ENCODE peak calls at places on chromosomes 7 and 10, in seven cellular contexts. X, M, N, P, F, E and Y are unnamed samples.

GRCh38 chr10:58963101-58963534 is 213.3 kb upstream of the PHYHIPL start:
- DNase-seq in X (peak; percentile 21), M (no peak), N (peak; percentile 72), P (peak; percentile 28), F (no peak), E (no peak), Y (no peak)

GRCh38 chr10:24891823-24892222 is 60.6 kb downstream of the PRTFDC1 start:
- DNase-seq in X (peak; percentile 46), M (no peak), N (no peak), P (no peak), F (peak; percentile 91), E (no peak), Y (no peak)

GRCh38 chr10:79386637-79387465 is 39.6 kb downstream of the PPIF start:
- DNase-seq in X (no peak), M (peak; percentile 45), N (no peak), P (no peak), F (no peak), E (peak; percentile 38), Y (peak; percentile 11)

GRCh38 chr7:128404826-128405344 is 4.9 kb downstream of the IMPDH1 start:
- DNase-seq in X (no peak), M (no peak), N (no peak), P (no peak), F (peak; percentile 30), E (no peak), Y (no peak)

GRCh38 chr7:32680259-32681173 is 185.2 kb downstream of the AVL9 start:
- DNase-seq in X (no peak), M (no peak), N (no peak), P (peak; percentile 12), F (peak; percentile 89), E (peak; percentile 61), Y (no peak)

GRCh38 chr7:116277070-116277469 is 66.7 kb downstream of the TES start:
- DNase-seq in X (no peak), M (no peak), N (no peak), P (no peak), F (no peak), E (no peak), Y (no peak)

GRCh38 chr10:70381491-70382421 is 669 bp downstream of the LRRC20 start:
- DNase-seq in X (peak; percentile 25), M (peak; percentile 44), N (peak; percentile 76), P (peak; percentile 49), F (peak; percentile 39), E (no peak), Y (peak; percentile 68)

GRCh38 chr10:90969148-90969547 is 48.3 kb upstream of the ANKRD1 start:
- DNase-seq in X (no peak), M (no peak), N (no peak), P (no peak), F (peak; percentile 56), E (no peak), Y (no peak)

GRCh38 chr7:32670105-32670504 is 174.8 kb downstream of the AVL9 start:
- DNase-seq in X (peak; percentile 94), M (no peak), N (peak; percentile 7), P (peak; percentile 65), F (peak; percentile 61), E (no peak), Y (no peak)

GRCh38 chr7:105339404-105340316 is 49.1 kb downstream of the SRPK2 start:
- DNase-seq in X (no peak), M (no peak), N (no peak), P (no peak), F (no peak), E (no peak), Y (no peak)

GRCh38 chr10:69646688-69647060 is 16.6 kb downstream of the FAM241B start:
- DNase-seq in X (no peak), M (no peak), N (no peak), P (no peak), F (no peak), E (no peak), Y (no peak)

GRCh38 chr10:115572740-115573455 is 479.7 kb downstream of the ATRNL1 start:
- DNase-seq in X (peak; percentile 13), M (no peak), N (peak; percentile 42), P (peak; percentile 7), F (peak; percentile 0), E (no peak), Y (no peak)

GRCh38 chr7:140643416-140643815 is 2.8 kb upstream of the DENND2A start:
- DNase-seq in X (no peak), M (no peak), N (no peak), P (no peak), F (no peak), E (no peak), Y (no peak)

GRCh38 chr7:7639847-7640220 is 718 bp upstream of the UMAD1 start:
- DNase-seq in X (peak; percentile 29), M (no peak), N (no peak), P (peak; percentile 46), F (no peak), E (no peak), Y (no peak)

GRCh38 chr10:119253433-119254174 is 46.2 kb downstream of the GRK5 start:
- DNase-seq in X (peak; percentile 86), M (peak; percentile 83), N (peak; percentile 40), P (peak; percentile 88), F (peak; percentile 69), E (no peak), Y (peak; percentile 75)

GRCh38 chr10:11629731-11630130 is 18.3 kb upstream of the USP6NL start:
- DNase-seq in X (no peak), M (no peak), N (no peak), P (no peak), F (no peak), E (no peak), Y (no peak)

GRCh38 chr10:11626071-11626470 is 14.6 kb upstream of the USP6NL start:
- DNase-seq in X (no peak), M (no peak), N (no peak), P (no peak), F (no peak), E (no peak), Y (no peak)

GRCh38 chr10:11631291-11631690 is 19.8 kb upstream of the USP6NL start:
- DNase-seq in X (no peak), M (no peak), N (no peak), P (no peak), F (no peak), E (no peak), Y (no peak)

GRCh38 chr10:11636761-11637166 is 25.3 kb upstream of the USP6NL start:
- DNase-seq in X (no peak), M (no peak), N (no peak), P (no peak), F (no peak), E (no peak), Y (no peak)

DNA sequence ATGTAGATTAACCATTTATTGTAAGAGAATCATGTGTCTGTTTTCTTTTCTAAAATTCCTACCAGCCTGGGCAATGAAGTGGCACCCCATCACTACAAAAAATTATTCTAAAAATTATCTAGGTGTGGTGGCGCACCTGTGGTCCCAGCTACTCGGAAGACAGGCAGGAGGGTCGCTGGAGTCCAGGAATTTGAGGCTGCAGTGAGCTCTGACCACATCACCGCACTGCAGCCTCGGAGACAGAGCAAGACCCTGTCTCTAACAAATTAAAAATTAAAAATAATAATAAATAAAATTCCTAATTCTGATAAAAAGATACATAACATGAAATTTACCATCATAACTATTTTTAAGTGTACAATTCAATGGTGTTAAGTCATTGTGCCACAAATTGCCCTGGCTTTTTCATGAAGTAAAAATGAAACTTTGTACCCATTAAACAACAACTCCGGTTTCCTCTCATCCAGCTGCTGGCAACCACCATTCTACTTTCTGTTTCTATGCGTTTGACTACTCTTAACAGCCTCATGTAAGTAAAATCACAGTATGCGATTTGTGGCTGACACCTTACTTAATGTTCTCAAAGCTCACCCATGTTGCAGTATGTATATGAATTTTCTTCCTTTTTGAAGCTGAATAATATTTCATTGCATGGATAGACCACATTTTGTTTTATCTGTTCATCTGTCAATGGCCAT is 20.6 kb upstream of the USP6NL start:
- DNase-seq in X (no peak), M (no peak), N (no peak), P (no peak), F (no peak), E (no peak), Y (no peak)
- H3K4me1 ChIP-seq in X (no peaks in the 10 kb centered on the region), M (no peaks in the 10 kb centered on the region), N (no peaks in the 10 kb centered on the region), P (no peaks in the 10 kb centered on the region), F (no peaks in the 10 kb centered on the region), E (no peaks in the 10 kb centered on the region), Y (no peaks in the 10 kb centered on the region)

GRCh38 chr10:99522511-99523250 is 10.1 kb upstream of the NKX2-3 start:
- DNase-seq in X (no peak), M (no peak), N (peak; percentile 80), P (no peak), F (no peak), E (no peak), Y (no peak)
- TF ChIP-seq CTCF in X (no peak), M (no peak), N (peak; percentile 39), P (no peak), F (no peak), E (no peak), Y (no peak)

GRCh38 chr10:72011468-72011867 is 47.3 kb downstream of the CHST3 start:
- DNase-seq in X (no peak), M (no peak), N (no peak), P (no peak), F (no peak), E (no peak), Y (no peak)
- H3K4me1 ChIP-seq in X (peaks cover 9% of the 10 kb centered on the region), M (peaks cover 33% of the 10 kb centered on the region), N (peaks cover 22% of the 10 kb centered on the region), P (peaks cover 33% of the 10 kb centered on the region), F (peaks cover 34% of the 10 kb centered on the region), E (peaks cover 22% of the 10 kb centered on the region), Y (peaks cover 97% of the 10 kb centered on the region)

DNA sequence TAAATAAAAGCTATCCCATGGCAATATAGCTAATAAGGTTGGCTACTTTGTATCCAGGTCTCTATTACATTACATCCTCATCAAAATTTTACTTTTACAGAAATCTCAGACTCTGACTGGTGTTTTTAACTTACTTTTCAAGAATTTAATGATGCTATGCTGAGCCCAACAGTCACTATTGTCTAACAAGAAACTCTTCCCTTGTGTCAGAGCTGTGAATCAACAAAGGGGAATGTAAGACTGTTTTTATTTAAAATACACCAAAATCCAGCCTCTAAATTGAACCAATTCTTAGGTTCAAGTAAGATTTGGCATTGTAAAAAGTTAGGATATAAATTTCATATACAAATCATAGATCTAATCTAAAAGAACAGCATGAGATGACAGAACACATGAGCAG is 7.0 kb downstream of the RTKN2 start:
- DNase-seq in X (no peak), M (no peak), N (no peak), P (no peak), F (no peak), E (no peak), Y (no peak)
- TF ChIP-seq CTCF in X (no peak), M (no peak), N (no peak), P (no peak), F (no peak), E (no peak), Y (no peak)